ENCODE peak calls at places on chromosomes 13 and 19, in ten cellular contexts. One of them, this sample, is unnamed.

GRCh38 chr19:12763100-12763499 is 11.5 kb downstream of the BEST2 start:
- DNase-seq in tibial nerve: no peak
- DNase-seq in NCI-H1092: no peak
- DNase-seq in KBM-7: no peak
- DNase-seq in activated T-cell treated with anti-CD3 and anti-CD28 coated beads, Interleukin-2, amount 50 U/mL, for 1 hour: no peak
- DNase-seq in right atrium auricular region: no peak
- DNase-seq in substantia nigra: no peak
- DNase-seq in stimulated activated CD4-positive, alpha-beta T cell treated with anti-CD3 and anti-CD28 coated beads, TNF-alpha, amount 100 ng/mL, for 48 hours: no peak
- DNase-seq in adrenal gland: no peak
- DNase-seq in AG08396: no peak
- DNase-seq in this sample: no peak

GRCh38 chr19:18666784-18667183 is 16.7 kb upstream of the CRTC1 start:
- DNase-seq in AG08396: no peak
- DNase-seq in KBM-7: no peak
- DNase-seq in substantia nigra: no peak
- DNase-seq in activated T-cell treated with anti-CD3 and anti-CD28 coated beads, Interleukin-2, amount 50 U/mL, for 1 hour: no peak
- DNase-seq in NCI-H1092: no peak
- DNase-seq in right atrium auricular region: no peak
- DNase-seq in adrenal gland: no peak
- DNase-seq in stimulated activated CD4-positive, alpha-beta T cell treated with anti-CD3 and anti-CD28 coated beads, TNF-alpha, amount 100 ng/mL, for 48 hours: no peak
- DNase-seq in tibial nerve: no peak
- DNase-seq in this sample: no peak

GRCh38 chr19:9720541-9720940 is 45.6 kb upstream of the ZNF562 start:
- DNase-seq in stimulated activated CD4-positive, alpha-beta T cell treated with anti-CD3 and anti-CD28 coated beads, TNF-alpha, amount 100 ng/mL, for 48 hours: no peak
- DNase-seq in right atrium auricular region: no peak
- DNase-seq in AG08396: no peak
- DNase-seq in NCI-H1092: no peak
- DNase-seq in tibial nerve: no peak
- DNase-seq in KBM-7: no peak
- DNase-seq in activated T-cell treated with anti-CD3 and anti-CD28 coated beads, Interleukin-2, amount 50 U/mL, for 1 hour: no peak
- DNase-seq in adrenal gland: no peak
- DNase-seq in substantia nigra: no peak
- DNase-seq in this sample: no peak

GRCh38 chr19:10431943-10432735 is 11.8 kb downstream of the PDE4A start:
- DNase-seq in substantia nigra: no peak
- DNase-seq in activated T-cell treated with anti-CD3 and anti-CD28 coated beads, Interleukin-2, amount 50 U/mL, for 1 hour: peak; percentile 78
- DNase-seq in tibial nerve: no peak
- DNase-seq in right atrium auricular region: no peak
- DNase-seq in NCI-H1092: no peak
- DNase-seq in KBM-7: no peak
- DNase-seq in adrenal gland: peak; percentile 62
- DNase-seq in AG08396: peak; percentile 87
- DNase-seq in stimulated activated CD4-positive, alpha-beta T cell treated with anti-CD3 and anti-CD28 coated beads, TNF-alpha, amount 100 ng/mL, for 48 hours: no peak
- DNase-seq in this sample: peak; percentile 55

GRCh38 chr13:26246154-26246553 is 7.8 kb upstream of the CDK8 start:
- DNase-seq in stimulated activated CD4-positive, alpha-beta T cell treated with anti-CD3 and anti-CD28 coated beads, TNF-alpha, amount 100 ng/mL, for 48 hours: no peak
- DNase-seq in KBM-7: no peak
- DNase-seq in tibial nerve: no peak
- DNase-seq in AG08396: no peak
- DNase-seq in right atrium auricular region: no peak
- DNase-seq in activated T-cell treated with anti-CD3 and anti-CD28 coated beads, Interleukin-2, amount 50 U/mL, for 1 hour: no peak
- DNase-seq in adrenal gland: peak; percentile 37
- DNase-seq in substantia nigra: no peak
- DNase-seq in NCI-H1092: peak; percentile 53
- DNase-seq in this sample: no peak

GRCh38 chr19:50510700-50511068 is 307 bp downstream of the JOSD2 start:
- DNase-seq in substantia nigra: no peak
- DNase-seq in activated T-cell treated with anti-CD3 and anti-CD28 coated beads, Interleukin-2, amount 50 U/mL, for 1 hour: no peak
- DNase-seq in tibial nerve: no peak
- DNase-seq in AG08396: no peak
- DNase-seq in stimulated activated CD4-positive, alpha-beta T cell treated with anti-CD3 and anti-CD28 coated beads, TNF-alpha, amount 100 ng/mL, for 48 hours: no peak
- DNase-seq in adrenal gland: no peak
- DNase-seq in NCI-H1092: peak; percentile 73
- DNase-seq in KBM-7: no peak
- DNase-seq in right atrium auricular region: no peak
- DNase-seq in this sample: no peak

GRCh38 chr13:102710261-102710679 is 15.4 kb upstream of the METTL21C start:
- DNase-seq in NCI-H1092: no peak
- DNase-seq in adrenal gland: no peak
- DNase-seq in stimulated activated CD4-positive, alpha-beta T cell treated with anti-CD3 and anti-CD28 coated beads, TNF-alpha, amount 100 ng/mL, for 48 hours: no peak
- DNase-seq in tibial nerve: no peak
- DNase-seq in substantia nigra: no peak
- DNase-seq in right atrium auricular region: no peak
- DNase-seq in activated T-cell treated with anti-CD3 and anti-CD28 coated beads, Interleukin-2, amount 50 U/mL, for 1 hour: no peak
- DNase-seq in AG08396: no peak
- DNase-seq in KBM-7: no peak
- DNase-seq in this sample: no peak

GRCh38 chr13:44368599-44369368 is 4.8 kb upstream of the SERP2 start:
- DNase-seq in right atrium auricular region: no peak
- DNase-seq in AG08396: no peak
- DNase-seq in adrenal gland: no peak
- DNase-seq in tibial nerve: no peak
- DNase-seq in KBM-7: no peak
- DNase-seq in NCI-H1092: no peak
- DNase-seq in substantia nigra: no peak
- DNase-seq in stimulated activated CD4-positive, alpha-beta T cell treated with anti-CD3 and anti-CD28 coated beads, TNF-alpha, amount 100 ng/mL, for 48 hours: no peak
- DNase-seq in activated T-cell treated with anti-CD3 and anti-CD28 coated beads, Interleukin-2, amount 50 U/mL, for 1 hour: no peak
- DNase-seq in this sample: peak; percentile 43

GRCh38 chr19:439167-439900 is 21.5 kb downstream of the SHC2 start:
- DNase-seq in adrenal gland: no peak
- DNase-seq in AG08396: no peak
- DNase-seq in tibial nerve: no peak
- DNase-seq in NCI-H1092: no peak
- DNase-seq in right atrium auricular region: no peak
- DNase-seq in activated T-cell treated with anti-CD3 and anti-CD28 coated beads, Interleukin-2, amount 50 U/mL, for 1 hour: no peak
- DNase-seq in KBM-7: no peak
- DNase-seq in stimulated activated CD4-positive, alpha-beta T cell treated with anti-CD3 and anti-CD28 coated beads, TNF-alpha, amount 100 ng/mL, for 48 hours: no peak
- DNase-seq in substantia nigra: no peak
- DNase-seq in this sample: no peak

GRCh38 chr19:10419200-10419645 is 1.1 kb upstream of the PDE4A start:
- DNase-seq in stimulated activated CD4-positive, alpha-beta T cell treated with anti-CD3 and anti-CD28 coated beads, TNF-alpha, amount 100 ng/mL, for 48 hours: no peak
- DNase-seq in activated T-cell treated with anti-CD3 and anti-CD28 coated beads, Interleukin-2, amount 50 U/mL, for 1 hour: no peak
- DNase-seq in KBM-7: no peak
- DNase-seq in AG08396: peak; percentile 52
- DNase-seq in substantia nigra: no peak
- DNase-seq in right atrium auricular region: no peak
- DNase-seq in NCI-H1092: no peak
- DNase-seq in tibial nerve: no peak
- DNase-seq in adrenal gland: no peak
- DNase-seq in this sample: peak; percentile 36

GRCh38 chr19:45645631-45646344 is 6.6 kb upstream of the EML2 start:
- DNase-seq in activated T-cell treated with anti-CD3 and anti-CD28 coated beads, Interleukin-2, amount 50 U/mL, for 1 hour: peak; percentile 72
- DNase-seq in right atrium auricular region: peak; percentile 88
- DNase-seq in tibial nerve: no peak
- DNase-seq in AG08396: peak; percentile 98
- DNase-seq in KBM-7: peak; percentile 94
- DNase-seq in stimulated activated CD4-positive, alpha-beta T cell treated with anti-CD3 and anti-CD28 coated beads, TNF-alpha, amount 100 ng/mL, for 48 hours: peak; percentile 79
- DNase-seq in adrenal gland: peak; percentile 76
- DNase-seq in substantia nigra: peak; percentile 95
- DNase-seq in NCI-H1092: peak; percentile 36
- DNase-seq in this sample: peak; percentile 93

GRCh38 chr13:96089749-96090239 is at the start of gene HS6ST3:
- DNase-seq in stimulated activated CD4-positive, alpha-beta T cell treated with anti-CD3 and anti-CD28 coated beads, TNF-alpha, amount 100 ng/mL, for 48 hours: no peak
- DNase-seq in NCI-H1092: peak; percentile 72
- DNase-seq in substantia nigra: no peak
- DNase-seq in activated T-cell treated with anti-CD3 and anti-CD28 coated beads, Interleukin-2, amount 50 U/mL, for 1 hour: no peak
- DNase-seq in KBM-7: peak; percentile 44
- DNase-seq in right atrium auricular region: no peak
- DNase-seq in tibial nerve: no peak
- DNase-seq in adrenal gland: peak; percentile 59
- DNase-seq in AG08396: no peak
- DNase-seq in this sample: no peak

GRCh38 chr13:52830946-52831345 is 17.5 kb downstream of the PCDH8 start:
- DNase-seq in right atrium auricular region: no peak
- DNase-seq in substantia nigra: no peak
- DNase-seq in AG08396: no peak
- DNase-seq in activated T-cell treated with anti-CD3 and anti-CD28 coated beads, Interleukin-2, amount 50 U/mL, for 1 hour: no peak
- DNase-seq in tibial nerve: no peak
- DNase-seq in KBM-7: no peak
- DNase-seq in stimulated activated CD4-positive, alpha-beta T cell treated with anti-CD3 and anti-CD28 coated beads, TNF-alpha, amount 100 ng/mL, for 48 hours: no peak
- DNase-seq in adrenal gland: no peak
- DNase-seq in NCI-H1092: no peak
- DNase-seq in this sample: no peak

GRCh38 chr13:110431851-110432294 is 124.8 kb downstream of the COL4A2 start:
- DNase-seq in adrenal gland: no peak
- DNase-seq in NCI-H1092: no peak
- DNase-seq in activated T-cell treated with anti-CD3 and anti-CD28 coated beads, Interleukin-2, amount 50 U/mL, for 1 hour: no peak
- DNase-seq in substantia nigra: no peak
- DNase-seq in AG08396: no peak
- DNase-seq in right atrium auricular region: peak; percentile 58
- DNase-seq in KBM-7: no peak
- DNase-seq in stimulated activated CD4-positive, alpha-beta T cell treated with anti-CD3 and anti-CD28 coated beads, TNF-alpha, amount 100 ng/mL, for 48 hours: no peak
- DNase-seq in tibial nerve: no peak
- DNase-seq in this sample: no peak

GRCh38 chr13:23674795-23675640 is 104.8 kb downstream of the TNFRSF19 start:
- DNase-seq in KBM-7: no peak
- DNase-seq in stimulated activated CD4-positive, alpha-beta T cell treated with anti-CD3 and anti-CD28 coated beads, TNF-alpha, amount 100 ng/mL, for 48 hours: no peak
- DNase-seq in tibial nerve: no peak
- DNase-seq in NCI-H1092: no peak
- DNase-seq in substantia nigra: no peak
- DNase-seq in adrenal gland: no peak
- DNase-seq in AG08396: peak; percentile 74
- DNase-seq in right atrium auricular region: no peak
- DNase-seq in activated T-cell treated with anti-CD3 and anti-CD28 coated beads, Interleukin-2, amount 50 U/mL, for 1 hour: no peak
- DNase-seq in this sample: peak; percentile 28

GRCh38 chr13:113275387-113275786 is 21.7 kb upstream of the LAMP1 start:
- DNase-seq in AG08396: peak; percentile 53
- DNase-seq in right atrium auricular region: no peak
- DNase-seq in stimulated activated CD4-positive, alpha-beta T cell treated with anti-CD3 and anti-CD28 coated beads, TNF-alpha, amount 100 ng/mL, for 48 hours: no peak
- DNase-seq in NCI-H1092: peak; percentile 17
- DNase-seq in adrenal gland: peak; percentile 70
- DNase-seq in KBM-7: peak; percentile 74
- DNase-seq in activated T-cell treated with anti-CD3 and anti-CD28 coated beads, Interleukin-2, amount 50 U/mL, for 1 hour: peak; percentile 51
- DNase-seq in tibial nerve: no peak
- DNase-seq in substantia nigra: no peak
- DNase-seq in this sample: peak; percentile 71

GRCh38 chr19:58387338-58388174 is 487 bp downstream of the RPS5 start:
- DNase-seq in right atrium auricular region: no peak
- DNase-seq in substantia nigra: no peak
- DNase-seq in adrenal gland: no peak
- DNase-seq in activated T-cell treated with anti-CD3 and anti-CD28 coated beads, Interleukin-2, amount 50 U/mL, for 1 hour: no peak
- DNase-seq in KBM-7: peak; percentile 30
- DNase-seq in stimulated activated CD4-positive, alpha-beta T cell treated with anti-CD3 and anti-CD28 coated beads, TNF-alpha, amount 100 ng/mL, for 48 hours: no peak
- DNase-seq in tibial nerve: no peak
- DNase-seq in AG08396: no peak
- DNase-seq in NCI-H1092: no peak
- DNase-seq in this sample: no peak

GRCh38 chr13:100659578-100659977 is 15.0 kb downstream of the TMTC4 start:
- DNase-seq in activated T-cell treated with anti-CD3 and anti-CD28 coated beads, Interleukin-2, amount 50 U/mL, for 1 hour: no peak
- DNase-seq in NCI-H1092: no peak
- DNase-seq in KBM-7: no peak
- DNase-seq in AG08396: no peak
- DNase-seq in stimulated activated CD4-positive, alpha-beta T cell treated with anti-CD3 and anti-CD28 coated beads, TNF-alpha, amount 100 ng/mL, for 48 hours: no peak
- DNase-seq in adrenal gland: no peak
- DNase-seq in tibial nerve: no peak
- DNase-seq in right atrium auricular region: no peak
- DNase-seq in substantia nigra: no peak
- DNase-seq in this sample: no peak

GRCh38 chr13:44578064-44578394 is 1.9 kb upstream of the TSC22D1 start:
- DNase-seq in AG08396: no peak
- DNase-seq in right atrium auricular region: no peak
- DNase-seq in KBM-7: no peak
- DNase-seq in stimulated activated CD4-positive, alpha-beta T cell treated with anti-CD3 and anti-CD28 coated beads, TNF-alpha, amount 100 ng/mL, for 48 hours: no peak
- DNase-seq in NCI-H1092: peak; percentile 60
- DNase-seq in substantia nigra: no peak
- DNase-seq in adrenal gland: no peak
- DNase-seq in activated T-cell treated with anti-CD3 and anti-CD28 coated beads, Interleukin-2, amount 50 U/mL, for 1 hour: no peak
- DNase-seq in tibial nerve: no peak
- DNase-seq in this sample: no peak

GRCh38 chr19:18603255-18603957 is 3.2 kb downstream of the CRLF1 start:
- DNase-seq in AG08396: peak; percentile 77
- DNase-seq in tibial nerve: no peak
- DNase-seq in right atrium auricular region: no peak
- DNase-seq in KBM-7: no peak
- DNase-seq in activated T-cell treated with anti-CD3 and anti-CD28 coated beads, Interleukin-2, amount 50 U/mL, for 1 hour: peak; percentile 36
- DNase-seq in substantia nigra: no peak
- DNase-seq in adrenal gland: no peak
- DNase-seq in stimulated activated CD4-positive, alpha-beta T cell treated with anti-CD3 and anti-CD28 coated beads, TNF-alpha, amount 100 ng/mL, for 48 hours: no peak
- DNase-seq in NCI-H1092: no peak
- DNase-seq in this sample: no peak

GRCh38 chr13:42746846-42747245 is 34.5 kb upstream of the FAM216B start:
- DNase-seq in stimulated activated CD4-positive, alpha-beta T cell treated with anti-CD3 and anti-CD28 coated beads, TNF-alpha, amount 100 ng/mL, for 48 hours: no peak
- DNase-seq in tibial nerve: no peak
- DNase-seq in NCI-H1092: no peak
- DNase-seq in adrenal gland: no peak
- DNase-seq in AG08396: no peak
- DNase-seq in activated T-cell treated with anti-CD3 and anti-CD28 coated beads, Interleukin-2, amount 50 U/mL, for 1 hour: no peak
- DNase-seq in substantia nigra: no peak
- DNase-seq in KBM-7: no peak
- DNase-seq in right atrium auricular region: no peak
- DNase-seq in this sample: no peak

GRCh38 chr19:5683177-5683886 is 2.5 kb downstream of the HSD11B1L start:
- DNase-seq in substantia nigra: no peak
- DNase-seq in adrenal gland: no peak
- DNase-seq in AG08396: no peak
- DNase-seq in right atrium auricular region: no peak
- DNase-seq in stimulated activated CD4-positive, alpha-beta T cell treated with anti-CD3 and anti-CD28 coated beads, TNF-alpha, amount 100 ng/mL, for 48 hours: no peak
- DNase-seq in NCI-H1092: no peak
- DNase-seq in activated T-cell treated with anti-CD3 and anti-CD28 coated beads, Interleukin-2, amount 50 U/mL, for 1 hour: no peak
- DNase-seq in tibial nerve: no peak
- DNase-seq in KBM-7: no peak
- DNase-seq in this sample: no peak

GRCh38 chr13:45325806-45326205 is 15.2 kb downstream of the TPT1 start:
- DNase-seq in stimulated activated CD4-positive, alpha-beta T cell treated with anti-CD3 and anti-CD28 coated beads, TNF-alpha, amount 100 ng/mL, for 48 hours: no peak
- DNase-seq in substantia nigra: no peak
- DNase-seq in adrenal gland: peak; percentile 87
- DNase-seq in NCI-H1092: no peak
- DNase-seq in activated T-cell treated with anti-CD3 and anti-CD28 coated beads, Interleukin-2, amount 50 U/mL, for 1 hour: no peak
- DNase-seq in AG08396: peak; percentile 76
- DNase-seq in right atrium auricular region: peak; percentile 81
- DNase-seq in KBM-7: peak; percentile 46
- DNase-seq in tibial nerve: peak; percentile 26
- DNase-seq in this sample: peak; percentile 50

GRCh38 chr13:109211616-109212015 is 574.8 kb downstream of the IRS2 start:
- DNase-seq in NCI-H1092: no peak
- DNase-seq in stimulated activated CD4-positive, alpha-beta T cell treated with anti-CD3 and anti-CD28 coated beads, TNF-alpha, amount 100 ng/mL, for 48 hours: no peak
- DNase-seq in substantia nigra: no peak
- DNase-seq in activated T-cell treated with anti-CD3 and anti-CD28 coated beads, Interleukin-2, amount 50 U/mL, for 1 hour: no peak
- DNase-seq in adrenal gland: no peak
- DNase-seq in right atrium auricular region: no peak
- DNase-seq in AG08396: no peak
- DNase-seq in KBM-7: no peak
- DNase-seq in tibial nerve: no peak
- DNase-seq in this sample: no peak

GRCh38 chr13:46926856-46927625 is 30.2 kb upstream of the HTR2A start:
- DNase-seq in NCI-H1092: no peak
- DNase-seq in right atrium auricular region: no peak
- DNase-seq in KBM-7: no peak
- DNase-seq in substantia nigra: no peak
- DNase-seq in adrenal gland: no peak
- DNase-seq in AG08396: peak; percentile 11
- DNase-seq in stimulated activated CD4-positive, alpha-beta T cell treated with anti-CD3 and anti-CD28 coated beads, TNF-alpha, amount 100 ng/mL, for 48 hours: no peak
- DNase-seq in activated T-cell treated with anti-CD3 and anti-CD28 coated beads, Interleukin-2, amount 50 U/mL, for 1 hour: no peak
- DNase-seq in tibial nerve: no peak
- DNase-seq in this sample: no peak

GRCh38 chr19:4368128-4368820 is 24.9 kb downstream of the MPND start:
- DNase-seq in stimulated activated CD4-positive, alpha-beta T cell treated with anti-CD3 and anti-CD28 coated beads, TNF-alpha, amount 100 ng/mL, for 48 hours: no peak
- DNase-seq in NCI-H1092: no peak
- DNase-seq in right atrium auricular region: no peak
- DNase-seq in activated T-cell treated with anti-CD3 and anti-CD28 coated beads, Interleukin-2, amount 50 U/mL, for 1 hour: no peak
- DNase-seq in AG08396: peak; percentile 12
- DNase-seq in KBM-7: no peak
- DNase-seq in tibial nerve: no peak
- DNase-seq in substantia nigra: no peak
- DNase-seq in adrenal gland: no peak
- DNase-seq in this sample: no peak

GRCh38 chr19:19372656-19373416 is 32.6 kb upstream of the GATAD2A start:
- DNase-seq in NCI-H1092: no peak
- DNase-seq in adrenal gland: peak; percentile 65
- DNase-seq in tibial nerve: no peak
- DNase-seq in stimulated activated CD4-positive, alpha-beta T cell treated with anti-CD3 and anti-CD28 coated beads, TNF-alpha, amount 100 ng/mL, for 48 hours: no peak
- DNase-seq in substantia nigra: no peak
- DNase-seq in AG08396: no peak
- DNase-seq in right atrium auricular region: peak; percentile 73
- DNase-seq in KBM-7: peak; percentile 85
- DNase-seq in activated T-cell treated with anti-CD3 and anti-CD28 coated beads, Interleukin-2, amount 50 U/mL, for 1 hour: no peak
- DNase-seq in this sample: peak; percentile 47

GRCh38 chr13:27770809-27771208 is 21.5 kb upstream of the GSX1 start:
- DNase-seq in tibial nerve: no peak
- DNase-seq in NCI-H1092: no peak
- DNase-seq in adrenal gland: peak; percentile 7
- DNase-seq in stimulated activated CD4-positive, alpha-beta T cell treated with anti-CD3 and anti-CD28 coated beads, TNF-alpha, amount 100 ng/mL, for 48 hours: no peak
- DNase-seq in activated T-cell treated with anti-CD3 and anti-CD28 coated beads, Interleukin-2, amount 50 U/mL, for 1 hour: no peak
- DNase-seq in AG08396: peak; percentile 22
- DNase-seq in right atrium auricular region: no peak
- DNase-seq in KBM-7: peak; percentile 18
- DNase-seq in substantia nigra: no peak
- DNase-seq in this sample: peak; percentile 43